ENCODE peak calls at places on chromosomes 2 and 18, in four cellular contexts. One of them, this sample, is unnamed. For H3K36me3, the result is how much of the 10 kb centered on the place peaks cover.

GRCh38 chr2:167134381-167135072 is 246.2 kb downstream of the XIRP2 start:
- DNase-seq in sigmoid colon: no peak
- DNase-seq in suprapubic skin: no peak
- DNase-seq in Peyer's patch: no peak
- DNase-seq in this sample: no peak

GRCh38 chr2:108974674-108975073 is 14.3 kb downstream of the EDAR start:
- DNase-seq in Peyer's patch: no peak
- DNase-seq in sigmoid colon: no peak
- DNase-seq in suprapubic skin: no peak
- DNase-seq in this sample: no peak

GRCh38 chr2:239945751-239946569 is 79.2 kb downstream of the NDUFA10 start:
- DNase-seq in sigmoid colon: peak
- DNase-seq in Peyer's patch: no peak
- DNase-seq in suprapubic skin: peak
- DNase-seq in this sample: no peak

GRCh38 chr2:71216501-71216900 is 10.4 kb downstream of the PAIP2B start:
- DNase-seq in suprapubic skin: no peak
- DNase-seq in Peyer's patch: no peak
- DNase-seq in sigmoid colon: no peak
- DNase-seq in this sample: no peak

GRCh38 chr2:165952600-165953210 is 871 bp downstream of the TTC21B start:
- DNase-seq in sigmoid colon: no peak
- DNase-seq in suprapubic skin: no peak
- DNase-seq in Peyer's patch: no peak
- DNase-seq in this sample: no peak

GRCh38 chr2:73516033-73516432 is 126.2 kb downstream of the NAT8 start:
- DNase-seq in suprapubic skin: no peak
- DNase-seq in sigmoid colon: no peak
- DNase-seq in Peyer's patch: no peak
- DNase-seq in this sample: no peak

GRCh38 chr18:74499633-74500032 is 3.5 kb downstream of the CNDP2 start:
- DNase-seq in Peyer's patch: peak
- DNase-seq in suprapubic skin: peak
- DNase-seq in sigmoid colon: peak
- DNase-seq in this sample: peak

GRCh38 chr2:165666605-165667004 is 127.4 kb downstream of the GALNT3 start:
- DNase-seq in sigmoid colon: no peak
- DNase-seq in suprapubic skin: no peak
- DNase-seq in Peyer's patch: no peak
- DNase-seq in this sample: no peak

GRCh38 chr18:76544511-76545350 is 49.7 kb upstream of the ZNF516 start:
- DNase-seq in sigmoid colon: no peak
- DNase-seq in Peyer's patch: no peak
- DNase-seq in suprapubic skin: no peak
- DNase-seq in this sample: no peak

GRCh38 chr18:57004366-57005121 is 142.3 kb upstream of the BOD1L2 start:
- DNase-seq in sigmoid colon: no peak
- DNase-seq in suprapubic skin: no peak
- DNase-seq in Peyer's patch: no peak
- DNase-seq in this sample: no peak

GRCh38 chr2:74843371-74844298 is 9.7 kb downstream of the HK2 start:
- DNase-seq in sigmoid colon: peak
- DNase-seq in Peyer's patch: peak
- DNase-seq in suprapubic skin: no peak
- DNase-seq in this sample: peak

GRCh38 chr2:3264010-3264744 is 113.4 kb downstream of the EIPR1 start:
- DNase-seq in suprapubic skin: no peak
- DNase-seq in sigmoid colon: no peak
- DNase-seq in Peyer's patch: peak
- DNase-seq in this sample: no peak

GRCh38 chr2:187008111-187008510 is 159.1 kb upstream of the ZSWIM2 start:
- DNase-seq in sigmoid colon: no peak
- DNase-seq in Peyer's patch: no peak
- DNase-seq in suprapubic skin: no peak
- DNase-seq in this sample: no peak

GRCh38 chr2:46720592-46721185 is 194.9 kb downstream of the MCFD2 start:
- DNase-seq in Peyer's patch: no peak
- DNase-seq in suprapubic skin: no peak
- DNase-seq in sigmoid colon: no peak
- DNase-seq in this sample: no peak

GRCh38 chr2:20164061-20164733 is 60.7 kb downstream of the SDC1 start:
- DNase-seq in sigmoid colon: no peak
- DNase-seq in Peyer's patch: no peak
- DNase-seq in suprapubic skin: peak
- DNase-seq in this sample: no peak

GRCh38 chr18:51278045-51278649 is 80.7 kb upstream of the MEX3C start:
- DNase-seq in sigmoid colon: no peak
- DNase-seq in Peyer's patch: no peak
- DNase-seq in suprapubic skin: no peak
- DNase-seq in this sample: peak

GRCh38 chr2:163878718-163879117 is 142.9 kb upstream of the FIGN start:
- DNase-seq in suprapubic skin: no peak
- DNase-seq in Peyer's patch: no peak
- DNase-seq in sigmoid colon: no peak
- DNase-seq in this sample: no peak

GRCh38 chr2:222320441-222321395 is 21.9 kb upstream of the PAX3 start:
- DNase-seq in Peyer's patch: no peak
- DNase-seq in sigmoid colon: no peak
- DNase-seq in suprapubic skin: no peak
- DNase-seq in this sample: no peak

GRCh38 chr2:238895361-238895882 is 47.5 kb downstream of the TWIST2 start:
- DNase-seq in Peyer's patch: no peak
- DNase-seq in suprapubic skin: peak
- DNase-seq in sigmoid colon: peak
- DNase-seq in this sample: no peak

GRCh38 chr2:20291846-20292408 is 58.7 kb downstream of the PUM2 start:
- DNase-seq in Peyer's patch: no peak
- DNase-seq in sigmoid colon: no peak
- DNase-seq in suprapubic skin: no peak
- DNase-seq in this sample: no peak

GRCh38 chr18:75251466-75251865 is 40.9 kb downstream of the TSHZ1 start:
- DNase-seq in sigmoid colon: no peak
- DNase-seq in Peyer's patch: no peak
- DNase-seq in suprapubic skin: no peak
- DNase-seq in this sample: no peak

GRCh38 chr2:170224692-170225091 is 46.7 kb downstream of the MYO3B start:
- DNase-seq in sigmoid colon: no peak
- DNase-seq in suprapubic skin: no peak
- DNase-seq in Peyer's patch: no peak
- DNase-seq in this sample: no peak

GRCh38 chr2:9089831-9090230 is 86.3 kb upstream of the MBOAT2 start:
- DNase-seq in sigmoid colon: no peak
- DNase-seq in suprapubic skin: no peak
- DNase-seq in Peyer's patch: no peak
- DNase-seq in this sample: no peak

GRCh38 chr2:150526827-150527226 is 39.4 kb upstream of the RND3 start:
- DNase-seq in suprapubic skin: no peak
- DNase-seq in sigmoid colon: no peak
- DNase-seq in Peyer's patch: no peak
- DNase-seq in this sample: no peak

GRCh38 chr2:7931808-7932207 is 750.0 kb upstream of the ID2 start:
- DNase-seq in sigmoid colon: no peak
- DNase-seq in suprapubic skin: no peak
- DNase-seq in Peyer's patch: no peak
- DNase-seq in this sample: no peak

GRCh38 chr18:39960545-39960944 is 1994.5 kb upstream of the PIK3C3 start:
- DNase-seq in sigmoid colon: no peak
- DNase-seq in Peyer's patch: no peak
- DNase-seq in suprapubic skin: no peak
- DNase-seq in this sample: no peak

GRCh38 chr2:99806758-99807157 is 316.9 kb upstream of the REV1 start:
- DNase-seq in sigmoid colon: no peak
- DNase-seq in suprapubic skin: no peak
- DNase-seq in Peyer's patch: no peak
- DNase-seq in this sample: no peak

GRCh38 chr2:223619486-223620129 is 17.4 kb upstream of the SCG2 start:
- DNase-seq in sigmoid colon: no peak
- DNase-seq in suprapubic skin: no peak
- DNase-seq in Peyer's patch: no peak
- DNase-seq in this sample: no peak

GRCh38 chr2:212406716-212407115 is 131.9 kb downstream of the ERBB4 start:
- DNase-seq in sigmoid colon: no peak
- DNase-seq in Peyer's patch: no peak
- DNase-seq in suprapubic skin: no peak
- DNase-seq in this sample: no peak

GRCh38 chr2:212398316-212398715 is 140.3 kb downstream of the ERBB4 start:
- DNase-seq in suprapubic skin: no peak
- DNase-seq in sigmoid colon: no peak
- DNase-seq in Peyer's patch: no peak
- DNase-seq in this sample: no peak

DNA sequence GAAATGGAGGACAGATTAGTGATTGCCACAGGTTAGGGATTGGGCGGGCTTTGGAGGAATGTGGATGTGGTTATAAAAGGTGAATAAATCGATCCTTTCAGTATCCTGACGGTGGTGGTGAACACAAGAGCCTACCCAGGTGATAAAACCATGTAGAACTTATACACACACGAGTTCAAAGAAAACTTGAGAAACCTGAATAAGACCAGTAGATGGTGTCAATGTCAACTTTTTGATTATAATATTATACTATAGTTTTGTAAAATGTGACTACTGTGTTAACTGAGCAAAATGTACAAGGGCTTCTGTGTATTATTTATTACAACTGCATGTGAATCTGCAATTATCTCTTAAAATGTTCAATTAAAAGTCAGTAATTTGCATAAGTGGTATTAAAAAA is 136.3 kb downstream of the ERBB4 start:
- DNase-seq in Peyer's patch: no peak
- DNase-seq in sigmoid colon: no peak
- DNase-seq in suprapubic skin: no peak
- DNase-seq in this sample: no peak
- TF ChIP-seq CTCF in Peyer's patch: no peak
- TF ChIP-seq CTCF in sigmoid colon: no peak
- TF ChIP-seq CTCF in suprapubic skin: no peak
- TF ChIP-seq CTCF in this sample: no peak

GRCh38 chr2:144704696-144705095 is 184.8 kb upstream of the ZEB2 start:
- DNase-seq in sigmoid colon: no peak
- DNase-seq in Peyer's patch: no peak
- DNase-seq in suprapubic skin: no peak
- DNase-seq in this sample: no peak
- H3K36me3 ChIP-seq in sigmoid colon: under half
- H3K36me3 ChIP-seq in Peyer's patch: under half
- H3K36me3 ChIP-seq in suprapubic skin: under half
- H3K36me3 ChIP-seq in this sample: under half

GRCh38 chr2:237614151-237614720 is 13.2 kb upstream of the LRRFIP1 start:
- DNase-seq in suprapubic skin: no peak
- DNase-seq in sigmoid colon: no peak
- DNase-seq in Peyer's patch: no peak
- DNase-seq in this sample: no peak

GRCh38 chr2:237615631-237616249 is 11.6 kb upstream of the LRRFIP1 start:
- DNase-seq in sigmoid colon: no peak
- DNase-seq in suprapubic skin: no peak
- DNase-seq in Peyer's patch: no peak
- DNase-seq in this sample: no peak

GRCh38 chr2:237618449-237618848 is 8.9 kb upstream of the LRRFIP1 start:
- DNase-seq in Peyer's patch: no peak
- DNase-seq in sigmoid colon: no peak
- DNase-seq in suprapubic skin: no peak
- DNase-seq in this sample: no peak

GRCh38 chr2:237617305-237617982 is 9.9 kb upstream of the LRRFIP1 start:
- DNase-seq in suprapubic skin: no peak
- DNase-seq in sigmoid colon: no peak
- DNase-seq in Peyer's patch: no peak
- DNase-seq in this sample: no peak

DNA sequence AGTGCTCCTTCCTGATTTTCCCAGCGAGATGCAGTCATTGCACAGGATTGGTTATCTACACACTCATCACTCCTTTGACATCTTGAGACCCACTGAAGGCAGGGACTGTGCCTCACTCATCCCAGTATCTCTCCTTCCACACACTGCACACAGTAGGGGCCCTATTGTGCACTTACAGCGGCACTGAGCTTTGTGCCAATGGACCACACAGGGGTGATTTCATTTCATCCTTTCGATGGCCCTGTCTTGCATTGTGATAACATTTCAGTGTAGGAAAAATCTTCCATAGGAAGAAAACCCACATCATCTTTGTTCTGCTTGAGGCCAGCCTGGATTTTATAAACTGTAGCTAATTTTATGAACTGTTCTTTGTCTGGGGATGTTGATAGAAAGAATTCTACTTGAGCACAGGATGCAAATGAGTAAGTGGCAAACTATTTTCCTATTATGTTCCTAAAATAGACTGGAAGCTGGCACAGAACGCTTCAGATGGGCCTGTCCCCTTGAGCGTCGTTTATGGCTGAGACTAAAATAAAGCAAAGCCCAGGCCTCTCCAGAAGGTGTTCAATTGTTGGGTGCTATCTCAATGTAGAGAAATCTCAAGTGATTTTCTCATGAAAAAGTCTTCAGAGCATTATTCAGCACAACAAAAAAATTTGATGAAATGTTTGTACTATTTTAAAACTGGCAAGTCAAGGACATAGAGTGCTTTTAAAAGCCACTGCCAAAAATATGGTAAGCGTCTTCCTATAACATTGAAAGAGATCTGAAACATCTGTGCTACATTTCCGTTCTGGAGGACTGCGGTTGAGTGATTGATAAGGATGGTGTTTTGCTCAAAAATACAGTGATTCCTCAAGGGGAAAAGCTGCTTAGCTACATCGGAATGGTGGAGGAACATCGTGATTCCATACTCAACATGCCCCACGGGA is 10.7 kb upstream of the LRRFIP1 start:
- DNase-seq in Peyer's patch: peak
- DNase-seq in sigmoid colon: no peak
- DNase-seq in suprapubic skin: no peak
- DNase-seq in this sample: no peak
- TF ChIP-seq POLR2A in Peyer's patch: no peak
- TF ChIP-seq POLR2A in sigmoid colon: no peak
- TF ChIP-seq POLR2A in suprapubic skin: no peak
- TF ChIP-seq POLR2A in this sample: no peak

DNA sequence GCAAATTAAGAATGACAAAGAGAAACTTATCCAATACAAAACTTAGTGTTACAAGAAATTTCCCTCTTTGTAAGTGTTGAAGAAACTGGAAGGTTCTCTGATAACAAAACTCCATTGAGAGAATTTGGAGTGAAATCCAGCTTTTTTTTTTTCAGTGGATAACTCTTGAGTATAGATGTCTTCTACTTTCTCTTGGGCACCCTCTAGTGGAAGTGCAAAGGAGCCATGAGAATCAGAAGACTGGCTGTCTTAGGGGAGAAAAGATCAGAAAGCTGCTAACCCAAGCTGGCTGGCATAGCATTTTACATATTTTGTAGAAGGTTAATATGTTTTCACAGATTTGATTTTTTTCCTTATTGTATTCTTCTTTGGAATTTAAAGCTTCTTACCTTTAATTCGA is 138.8 kb upstream of the SATB2 start:
- DNase-seq in Peyer's patch: no peak
- DNase-seq in suprapubic skin: no peak
- DNase-seq in sigmoid colon: no peak
- DNase-seq in this sample: peak
- TF ChIP-seq CTCF in Peyer's patch: peak
- TF ChIP-seq CTCF in suprapubic skin: no peak
- TF ChIP-seq CTCF in sigmoid colon: no peak
- TF ChIP-seq CTCF in this sample: no peak

This sample was measured in transverse colon.